ENCODE peak calls at places on chromosomes 12 and 14, in eight cellular contexts. W is iPS-NIHi11; F is fibroblast of gingiva; A is endothelial cell; I is AG09319; D is dorsolateral prefrontal cortex; R is progenitor cell of endocrine pancreas; K is stimulated activated CD8-positive, alpha-beta memory T cell treated with anti-CD3 and anti-CD28 coated beads, Interleukin-15, amount 100 ng/mL, for 1 hour. E is an unnamed sample.

GRCh38 chr12:123265851-123266678 is 5.6 kb downstream of the CDK2AP1 start:
- DNase-seq in R (no peak), D (no peak), I (no peak), W (no peak), F (no peak), K (no peak), A (no peak), E (no peak)

GRCh38 chr12:41089438-41089837 is 98.7 kb upstream of the PDZRN4 start:
- DNase-seq in D (no peak), W (no peak), F (no peak), R (no peak), I (no peak), K (no peak), A (no peak), E (no peak)

GRCh38 chr12:124191024-124191359 is 103.9 kb upstream of the RFLNA start:
- DNase-seq in W (peak), I (no peak), K (no peak), R (no peak), A (no peak), F (no peak), D (no peak), E (peak)

GRCh38 chr12:52006726-52007157 is at the start of gene TAMALIN:
- DNase-seq in R (peak), K (peak), A (peak), F (peak), W (peak), D (no peak), I (no peak), E (peak)

GRCh38 chr12:76109879-76110278 is 25.4 kb upstream of the NAP1L1 start:
- DNase-seq in K (no peak), W (no peak), R (no peak), F (no peak), A (no peak), D (no peak), I (no peak), E (no peak)

GRCh38 chr12:104285740-104286537 is 17.6 kb upstream of the EID3 start:
- DNase-seq in I (no peak), F (no peak), K (no peak), W (no peak), A (no peak), R (no peak), D (no peak), E (no peak)

GRCh38 chr12:97602315-97602714 is 139.7 kb downstream of the RMST start:
- DNase-seq in K (no peak), A (no peak), D (no peak), I (no peak), F (no peak), R (no peak), W (no peak), E (no peak)

GRCh38 chr12:6183689-6184441 is 16.3 kb upstream of the CD9 start:
- DNase-seq in D (no peak), K (no peak), R (no peak), F (no peak), W (no peak), A (no peak), I (no peak), E (no peak)

GRCh38 chr14:90548455-90548854 is 151.6 kb downstream of the CALM1 start:
- DNase-seq in R (no peak), I (no peak), F (no peak), K (no peak), W (no peak), D (no peak), A (no peak), E (no peak)